ENCODE peak calls at places on chromosomes 12 and 14, in eight cellular contexts. S is AG09319, M is GM13977, T is WERI-Rb-1, I is endothelial cell, W is left ventricle myocardium inferior, U is fibroblast of the aortic adventitia, B is heart left ventricle. Q is an unnamed sample.
A peak's percentile ranks its signal among the peaks of the same experiment; 100 is the strongest.

GRCh38 chr12:21413369-21414277 is 23.8 kb upstream of the PYROXD1 start:
- DNase-seq in S (no peak), M (no peak), T (peak; percentile 45), I (no peak), W (no peak), U (no peak), B (no peak), Q (no peak)

GRCh38 chr12:103697912-103698751 is 111.1 kb downstream of the STAB2 start:
- DNase-seq in S (no peak), M (no peak), T (no peak), I (no peak), W (no peak), U (no peak), B (no peak), Q (no peak)

GRCh38 chr14:22483863-22484593 is 105.0 kb downstream of the DAD1 start:
- DNase-seq in S (no peak), M (no peak), T (no peak), I (no peak), W (no peak), U (peak; percentile 14), B (no peak), Q (no peak)

GRCh38 chr12:62606654-62607053 is 140.0 kb downstream of the MON2 start:
- DNase-seq in S (no peak), M (no peak), T (no peak), I (no peak), W (no peak), U (peak; percentile 14), B (no peak), Q (no peak)

GRCh38 chr14:54338696-54339317 is 58.0 kb upstream of the CDKN3 start:
- DNase-seq in S (peak; percentile 19), M (peak; percentile 24), T (no peak), I (peak; percentile 37), W (no peak), U (peak; percentile 75), B (no peak), Q (no peak)

GRCh38 chr12:42240131-42240750 is 2.2 kb upstream of the YAF2 start:
- DNase-seq in S (no peak), M (no peak), T (no peak), I (no peak), W (no peak), U (no peak), B (no peak), Q (no peak)

GRCh38 chr12:32331133-32331532 is 68.2 kb upstream of the FGD4 start:
- DNase-seq in S (no peak), M (no peak), T (no peak), I (no peak), W (no peak), U (no peak), B (no peak), Q (no peak)

GRCh38 chr14:22994762-22995275 is 12.5 kb upstream of the AJUBA start:
- DNase-seq in S (no peak), M (peak; percentile 52), T (peak; percentile 54), I (no peak), W (no peak), U (peak; percentile 52), B (peak; percentile 24), Q (no peak)

GRCh38 chr12:106133136-106134087 is 5.3 kb downstream of the NUAK1 start:
- DNase-seq in S (no peak), M (no peak), T (no peak), I (no peak), W (no peak), U (no peak), B (no peak), Q (no peak)

GRCh38 chr14:22614240-22614799 is 16.2 kb downstream of the ABHD4 start:
- DNase-seq in S (no peak), M (no peak), T (no peak), I (no peak), W (no peak), U (peak; percentile 94), B (no peak), Q (no peak)

GRCh38 chr12:6666211-6666610 is 3.3 kb upstream of the ING4 start:
- DNase-seq in S (no peak), M (no peak), T (no peak), I (no peak), W (no peak), U (no peak), B (no peak), Q (no peak)

GRCh38 chr14:83828406-83828805 is 1701.5 kb upstream of the FLRT2 start:
- DNase-seq in S (no peak), M (no peak), T (no peak), I (no peak), W (no peak), U (no peak), B (no peak), Q (no peak)

GRCh38 chr12:28057856-28058615 is 85.5 kb upstream of the PTHLH start:
- DNase-seq in S (no peak), M (no peak), T (no peak), I (no peak), W (no peak), U (peak; percentile 13), B (no peak), Q (no peak)

GRCh38 chr14:84129028-84129427 is 1400.9 kb upstream of the FLRT2 start:
- DNase-seq in S (no peak), M (no peak), T (no peak), I (no peak), W (no peak), U (no peak), B (no peak), Q (no peak)

GRCh38 chr14:40630471-40630870 is 976.2 kb upstream of the LRFN5 start:
- DNase-seq in S (no peak), M (no peak), T (no peak), I (no peak), W (no peak), U (no peak), B (no peak), Q (no peak)

GRCh38 chr12:52010152-52010622 is 3.4 kb downstream of the TAMALIN start:
- DNase-seq in S (peak; percentile 59), M (no peak), T (peak; percentile 58), I (peak; percentile 86), W (peak; percentile 85), U (peak; percentile 90), B (peak; percentile 89), Q (no peak)

GRCh38 chr12:49853671-49854070 is 10.8 kb upstream of the BCDIN3D start:
- DNase-seq in S (no peak), M (no peak), T (no peak), I (no peak), W (no peak), U (no peak), B (no peak), Q (no peak)

GRCh38 chr12:93361159-93361919 is 16.4 kb upstream of the NUDT4 start:
- DNase-seq in S (no peak), M (no peak), T (no peak), I (no peak), W (peak; percentile 70), U (peak; percentile 88), B (peak; percentile 60), Q (no peak)

GRCh38 chr12:65518771-65519170 is 240.3 kb downstream of the MSRB3 start:
- DNase-seq in S (no peak), M (no peak), T (no peak), I (no peak), W (no peak), U (no peak), B (no peak), Q (no peak)
- TF ChIP-seq CTCF in S (no peak), M (no peak), T (no peak), I (no peak), W (no peak), U (no peak), B (no peak), Q (no peak)

GRCh38 chr14:24952851-24953666 is 96.9 kb downstream of the STXBP6 start:
- DNase-seq in S (no peak), M (no peak), T (no peak), I (peak; percentile 30), W (no peak), U (no peak), B (no peak), Q (no peak)
- TF ChIP-seq CTCF in S (no peak), M (no peak), T (peak; percentile 45), I (no peak), W (peak; percentile 45), U (no peak), B (peak; percentile 33), Q (peak; percentile 48)

GRCh38 chr14:96797943-96798349 is 764 bp downstream of the VRK1 start:
- DNase-seq in S (no peak), M (peak; percentile 51), T (peak; percentile 33), I (no peak), W (no peak), U (no peak), B (no peak), Q (no peak)

GRCh38 chr14:96799489-96800056 is 2.4 kb downstream of the VRK1 start:
- DNase-seq in S (no peak), M (no peak), T (no peak), I (no peak), W (no peak), U (no peak), B (no peak), Q (no peak)

GRCh38 chr14:96795443-96795842 is 1.7 kb upstream of the VRK1 start:
- DNase-seq in S (no peak), M (no peak), T (no peak), I (no peak), W (no peak), U (no peak), B (no peak), Q (no peak)

GRCh38 chr14:96796851-96797187 is 363 bp upstream of the VRK1 start:
- DNase-seq in S (no peak), M (no peak), T (no peak), I (no peak), W (no peak), U (no peak), B (no peak), Q (no peak)

DNA sequence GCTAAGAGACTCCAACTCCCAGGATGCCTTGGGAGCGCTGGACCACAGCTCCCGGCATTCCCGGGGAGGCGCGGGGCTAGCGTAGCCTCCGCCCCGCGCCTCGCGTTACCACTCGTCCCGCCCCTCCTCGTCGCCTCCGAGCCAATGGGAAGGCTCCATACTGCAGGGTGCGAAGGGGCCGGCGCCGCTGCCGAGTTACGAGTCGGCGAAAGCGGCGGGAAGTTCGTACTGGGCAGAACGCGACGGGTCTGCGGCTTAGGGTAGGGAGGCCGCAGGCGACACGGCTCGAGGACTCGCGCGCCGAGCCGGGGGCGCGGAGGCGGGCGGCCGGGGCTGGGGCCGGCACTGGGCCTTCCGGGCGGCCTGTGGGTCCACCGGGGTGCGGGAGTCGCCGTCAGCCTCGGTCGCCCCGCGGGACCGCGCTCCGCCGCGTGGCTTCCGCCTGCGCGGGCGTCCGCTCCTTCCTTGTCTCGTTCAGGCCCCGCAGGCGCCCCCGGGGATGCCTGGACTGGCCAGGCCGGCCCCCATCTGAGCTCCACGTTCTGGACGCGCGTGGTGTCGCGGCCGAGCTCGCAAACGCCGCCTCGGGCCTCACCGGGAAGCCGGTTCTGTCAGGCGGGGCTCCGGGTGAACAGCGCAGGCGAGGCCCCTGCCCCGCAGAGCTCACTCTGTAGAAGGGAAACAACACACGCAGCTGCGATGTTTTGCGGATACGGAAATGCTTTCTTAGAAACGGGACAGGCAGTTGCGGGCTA is at the start of gene VRK1:
- DNase-seq in S (peak; percentile 80), M (peak; percentile 94), T (peak; percentile 97), I (peak; percentile 97), W (peak; percentile 97), U (peak; percentile 90), B (peak; percentile 97), Q (peak; percentile 91)
- TF ChIP-seq CTCF in S (no peak), M (no peak), T (no peak), I (no peak), W (no peak), U (no peak), B (no peak), Q (no peak)

GRCh38 chr14:32996343-32996742 is 57.7 kb downstream of the NPAS3 start:
- DNase-seq in S (no peak), M (no peak), T (no peak), I (no peak), W (no peak), U (no peak), B (no peak), Q (no peak)

GRCh38 chr14:32998433-32998832 is 59.8 kb downstream of the NPAS3 start:
- DNase-seq in S (no peak), M (no peak), T (peak; percentile 9), I (no peak), W (no peak), U (peak; percentile 35), B (no peak), Q (no peak)
- TF ChIP-seq CTCF in S (peak; percentile 64), M (no peak), T (peak; percentile 47), I (no peak), W (peak; percentile 62), U (peak; percentile 55), B (peak; percentile 60), Q (peak; percentile 21)

Q was measured in progenitor cell of endocrine pancreas.